ENCODE peak calls at places on chromosome 12, in seven cellular contexts. V, S, E, G, R, T and F are unnamed samples.

GRCh38 chr12:96240656-96241055 is 46.5 kb downstream of the ELK3 start:
- DNase-seq in V (no peak), S (no peak), E (no peak), G (no peak), R (no peak), T (peak; percentile 69), F (no peak)

GRCh38 chr12:59119676-59120075 is 199.4 kb upstream of the LRIG3 start:
- DNase-seq in V (no peak), S (no peak), E (no peak), G (no peak), R (no peak), T (peak; percentile 51), F (no peak)

GRCh38 chr12:12704593-12705230 is 8.7 kb upstream of the GPR19 start:
- DNase-seq in V (peak; percentile 85), S (no peak), E (peak; percentile 81), G (peak; percentile 96), R (peak; percentile 35), T (peak; percentile 98), F (no peak)

GRCh38 chr12:80216890-80217559 is 117.7 kb downstream of the OTOGL start:
- DNase-seq in V (peak; percentile 75), S (no peak), E (no peak), G (no peak), R (no peak), T (no peak), F (no peak)

GRCh38 chr12:7180685-7181084 is 8.8 kb upstream of the PEX5 start:
- DNase-seq in V (no peak), S (no peak), E (no peak), G (no peak), R (no peak), T (no peak), F (no peak)

GRCh38 chr12:65308601-65309071 is 30.2 kb downstream of the MSRB3 start:
- DNase-seq in V (peak; percentile 13), S (no peak), E (peak; percentile 21), G (no peak), R (no peak), T (peak; percentile 52), F (no peak)

GRCh38 chr12:13725049-13725448 is 256.4 kb downstream of the GRIN2B start:
- DNase-seq in V (no peak), S (no peak), E (no peak), G (no peak), R (no peak), T (no peak), F (no peak)

GRCh38 chr12:56334490-56334793 is 642 bp upstream of the PAN2 start:
- DNase-seq in V (no peak), S (no peak), E (no peak), G (no peak), R (no peak), T (no peak), F (no peak)

GRCh38 chr12:97396989-97397388 is 65.6 kb upstream of the RMST start:
- DNase-seq in V (no peak), S (no peak), E (no peak), G (no peak), R (no peak), T (no peak), F (no peak)

GRCh38 chr12:538731-539539 is 79.2 kb downstream of the B4GALNT3 start:
- DNase-seq in V (no peak), S (no peak), E (no peak), G (peak; percentile 69), R (peak; percentile 80), T (peak; percentile 64), F (peak; percentile 52)

GRCh38 chr12:120229583-120230325 is 28.8 kb upstream of the RPLP0 start:
- DNase-seq in V (no peak), S (no peak), E (no peak), G (no peak), R (no peak), T (peak; percentile 59), F (no peak)

GRCh38 chr12:22648668-22649067 is 23.7 kb downstream of the ETNK1 start:
- DNase-seq in V (no peak), S (no peak), E (no peak), G (no peak), R (no peak), T (no peak), F (no peak)

GRCh38 chr12:34404377-34405285 is 382.3 kb downstream of the ALG10 start:
- DNase-seq in V (no peak), S (no peak), E (peak; percentile 3), G (no peak), R (no peak), T (no peak), F (peak; percentile 18)

GRCh38 chr12:66941150-66941549 is 262.3 kb upstream of the GRIP1 start:
- DNase-seq in V (no peak), S (no peak), E (no peak), G (no peak), R (no peak), T (no peak), F (no peak)

GRCh38 chr12:113955109-113955970 is 10.8 kb downstream of the RBM19 start:
- DNase-seq in V (peak; percentile 28), S (no peak), E (no peak), G (no peak), R (no peak), T (peak; percentile 30), F (no peak)

GRCh38 chr12:32301216-32301615 is 98.1 kb upstream of the FGD4 start:
- DNase-seq in V (no peak), S (no peak), E (no peak), G (no peak), R (no peak), T (peak; percentile 74), F (no peak)

GRCh38 chr12:109305547-109305946 is 3.5 kb downstream of the FOXN4 start:
- DNase-seq in V (no peak), S (no peak), E (no peak), G (no peak), R (no peak), T (no peak), F (no peak)